ENCODE peak calls at places on chromosome 21, in four cellular contexts. I is A549, T is OCI-LY7, L is lower lobe of right lung. A is an unnamed sample.

GRCh38 chr21:18499761-18500376 is 96.3 kb upstream of the TMPRSS15 start:
- DNase-seq in I (peak; percentile 32), T (peak; percentile 67), L (no peak), A (peak; percentile 46)

GRCh38 chr21:45294509-45295291 is 7.0 kb upstream of the POFUT2 start:
- DNase-seq in L (peak; percentile 64), I (no peak), T (no peak), A (no peak)

GRCh38 chr21:42250422-42251403 is 31.8 kb downstream of the ABCG1 start:
- DNase-seq in L (peak; percentile 24), I (no peak), T (no peak), A (no peak)

GRCh38 chr21:42515708-42516502 is 2.3 kb downstream of the SLC37A1 start:
- DNase-seq in I (no peak), L (peak; percentile 82), T (no peak), A (no peak)

GRCh38 chr21:44930543-44930981 is 9.3 kb upstream of the SLX9 start:
- DNase-seq in I (no peak), L (peak; percentile 57), T (peak; percentile 47), A (no peak)

GRCh38 chr21:46110499-46111192 is 12.7 kb downstream of the COL6A2 start:
- DNase-seq in L (peak; percentile 59), T (no peak), I (no peak), A (peak; percentile 22)

GRCh38 chr21:44498965-44499560 is 40.9 kb downstream of the KRTAP10-1 start:
- DNase-seq in T (no peak), L (no peak), I (no peak), A (no peak)

GRCh38 chr21:42652527-42653491 is 612 bp upstream of the PDE9A start:
- DNase-seq in L (peak; percentile 84), I (peak; percentile 53), T (no peak), A (peak; percentile 59)

GRCh38 chr21:9772348-9772672 is 749.1 kb upstream of the TPTE start:
- DNase-seq in T (no peak), I (no peak), L (no peak), A (no peak)

A was measured in Caco-2.